ENCODE peak calls at places on chromosomes 13 and 19, in ten cellular contexts. F is GM23338; J is glutamatergic neuron; L is tibial artery; C is heart left ventricle; S is stomach; A is heart right ventricle; H is CD8-positive, alpha-beta T cell; U is psoas muscle; W is neural crest cell. Q is an unnamed sample.

GRCh38 chr13:47215741-47216140 is 318.9 kb upstream of the HTR2A start:
- DNase-seq in J (peak), H (no peak), S (no peak), F (peak), U (no peak), L (no peak), A (no peak), C (no peak), W (no peak), Q (no peak)

GRCh38 chr19:52922841-52923781 is at the start of gene ZNF888:
- DNase-seq in S (peak), F (peak), H (peak), A (peak), C (peak), U (peak), L (peak), J (peak), W (peak), Q (peak)

GRCh38 chr13:98977568-98978270 is at the start of gene DOCK9:
- DNase-seq in C (peak), W (peak), L (no peak), A (peak), S (peak), U (peak), J (no peak), F (peak), H (no peak), Q (peak)

GRCh38 chr13:19781526-19781925 is 1.2 kb downstream of the PSPC1 start:
- DNase-seq in L (no peak), S (no peak), W (no peak), J (no peak), C (no peak), F (no peak), A (no peak), H (no peak), U (no peak), Q (no peak)

GRCh38 chr19:41748012-41748411 is 7.3 kb upstream of the CEACAM6 start:
- DNase-seq in W (no peak), F (no peak), L (no peak), A (no peak), H (no peak), C (no peak), U (no peak), S (no peak), J (no peak), Q (no peak)

GRCh38 chr13:19955873-19956559 is 2.5 kb upstream of the ZMYM2 start:
- DNase-seq in A (no peak), S (no peak), W (no peak), H (no peak), C (no peak), L (no peak), U (no peak), F (no peak), J (no peak), Q (no peak)

GRCh38 chr19:4294389-4294788 is 7.8 kb downstream of the TMIGD2 start:
- DNase-seq in U (no peak), L (no peak), C (no peak), W (no peak), A (no peak), S (no peak), H (no peak), F (peak), J (no peak), Q (no peak)

GRCh38 chr19:18479964-18480723 is 41.7 kb downstream of the ELL start:
- DNase-seq in C (no peak), H (no peak), A (no peak), W (no peak), S (peak), J (no peak), F (no peak), L (peak), U (peak), Q (no peak)

GRCh38 chr19:43636121-43636683 is 3.4 kb downstream of the CADM4 start:
- DNase-seq in F (peak), H (no peak), A (no peak), L (no peak), W (no peak), J (no peak), U (no peak), S (no peak), C (no peak), Q (no peak)

GRCh38 chr13:106376411-106377112 is 158.9 kb downstream of the EFNB2 start:
- DNase-seq in H (no peak), A (no peak), J (no peak), U (no peak), F (peak), W (no peak), C (no peak), L (no peak), S (peak), Q (peak)

GRCh38 chr19:28454083-28454482 is 758.9 kb downstream of the UQCRFS1 start:
- DNase-seq in C (no peak), A (no peak), L (no peak), H (no peak), F (no peak), W (no peak), J (no peak), U (no peak), S (no peak), Q (no peak)

GRCh38 chr19:41597600-41598041 is 21.7 kb downstream of the CEACAM21 start:
- DNase-seq in U (no peak), A (no peak), H (peak), L (peak), J (peak), F (peak), C (peak), S (peak), W (peak), Q (peak)

GRCh38 chr13:73715114-73715909 is 418.9 kb downstream of the KLF12 start:
- DNase-seq in C (no peak), L (no peak), H (peak), U (no peak), S (no peak), F (no peak), A (no peak), J (no peak), W (no peak), Q (peak)

GRCh38 chr13:50156722-50157121 is 141.5 kb downstream of the KCNRG start:
- DNase-seq in L (no peak), U (no peak), A (no peak), J (no peak), S (no peak), C (no peak), H (no peak), F (peak), W (no peak), Q (no peak)

GRCh38 chr19:41223431-41224234 is 4.6 kb downstream of the AXL start:
- DNase-seq in J (no peak), L (peak), F (peak), C (no peak), W (no peak), S (no peak), A (no peak), H (no peak), U (peak), Q (no peak)

GRCh38 chr19:6739390-6739883 is at the start of gene TRIP10:
- DNase-seq in H (peak), J (peak), F (peak), A (peak), S (peak), L (peak), C (peak), W (peak), U (peak), Q (peak)

GRCh38 chr13:49936085-49936942 is at the start of gene SPRYD7:
- DNase-seq in C (peak), J (peak), U (peak), H (peak), A (peak), S (peak), F (peak), L (peak), W (peak), Q (peak)

GRCh38 chr13:109778102-109778542 is 8.3 kb downstream of the IRS2 start:
- DNase-seq in L (no peak), U (no peak), S (peak), W (no peak), C (no peak), H (no peak), F (no peak), A (no peak), J (no peak), Q (no peak)

GRCh38 chr13:49586717-49587116 is 1.4 kb upstream of the RCBTB1 start:
- DNase-seq in S (no peak), U (no peak), H (no peak), W (no peak), F (no peak), J (no peak), C (no peak), A (no peak), L (no peak), Q (no peak)

GRCh38 chr13:25200783-25201182 is 28.7 kb upstream of the AMER2 start:
- DNase-seq in W (no peak), U (no peak), S (no peak), H (no peak), A (no peak), J (no peak), L (no peak), C (no peak), F (no peak), Q (no peak)

GRCh38 chr13:106109391-106109791 is 426.1 kb downstream of the EFNB2 start:
- DNase-seq in H (no peak), C (no peak), S (no peak), F (no peak), U (no peak), J (no peak), W (no peak), A (no peak), L (no peak), Q (no peak)

GRCh38 chr19:45145270-45146189 is 15.3 kb downstream of the NKPD1 start:
- DNase-seq in S (no peak), C (no peak), U (no peak), A (no peak), F (no peak), L (no peak), J (no peak), W (no peak), H (no peak), Q (no peak)

GRCh38 chr19:29622191-29623070 is 16.3 kb downstream of the POP4 start:
- DNase-seq in H (peak), F (no peak), L (no peak), J (no peak), S (no peak), A (no peak), U (peak), W (no peak), C (no peak), Q (no peak)

GRCh38 chr19:6402834-6403608 is 10.1 kb upstream of the GTF2F1 start:
- DNase-seq in A (no peak), H (no peak), L (no peak), S (no peak), C (no peak), W (peak), J (no peak), F (peak), U (no peak), Q (no peak)

GRCh38 chr13:42211704-42212103 is 60.2 kb upstream of the AKAP11 start:
- DNase-seq in U (no peak), H (no peak), A (no peak), J (no peak), S (no peak), L (no peak), W (no peak), F (no peak), C (no peak), Q (no peak)

GRCh38 chr13:78586706-78587105 is 16.6 kb downstream of the POU4F1 start:
- DNase-seq in L (no peak), H (no peak), S (no peak), J (no peak), C (no peak), U (no peak), W (no peak), A (no peak), F (peak), Q (no peak)

GRCh38 chr19:14775855-14776254 is 2.5 kb downstream of the ADGRE2 start:
- DNase-seq in F (peak), C (peak), W (no peak), U (no peak), H (no peak), S (peak), A (peak), L (no peak), J (no peak), Q (no peak)

GRCh38 chr13:106440846-106441245 is 94.6 kb downstream of the EFNB2 start:
- DNase-seq in L (no peak), J (no peak), F (no peak), S (no peak), C (no peak), A (no peak), U (no peak), W (no peak), H (no peak), Q (no peak)

GRCh38 chr13:99601535-99601934 is 100.3 kb downstream of the TM9SF2 start:
- DNase-seq in F (no peak), H (no peak), J (no peak), U (no peak), C (no peak), L (no peak), S (no peak), A (no peak), W (no peak), Q (no peak)

GRCh38 chr19:37654525-37654832 is 786 bp downstream of the ZFP30 start:
- DNase-seq in J (no peak), F (peak), S (no peak), A (no peak), L (no peak), U (no peak), W (no peak), C (no peak), H (no peak), Q (no peak)

GRCh38 chr13:25777509-25777908 is 274.3 kb downstream of the SHISA2 start:
- DNase-seq in A (no peak), L (no peak), U (no peak), F (no peak), J (no peak), W (no peak), C (no peak), S (no peak), H (no peak), Q (no peak)

GRCh38 chr13:26604784-26605183 is 47.3 kb downstream of the WASF3 start:
- DNase-seq in J (no peak), H (no peak), W (no peak), A (peak), U (peak), F (no peak), C (no peak), L (peak), S (no peak), Q (no peak)

GRCh38 chr19:5303208-5303607 is 37.4 kb downstream of the PTPRS start:
- DNase-seq in W (no peak), C (no peak), L (no peak), A (no peak), S (no peak), J (no peak), H (no peak), U (peak), F (no peak), Q (no peak)

GRCh38 chr19:45130888-45131615 is 29.7 kb downstream of the NKPD1 start:
- DNase-seq in U (no peak), S (peak), C (no peak), H (no peak), J (no peak), W (no peak), A (no peak), L (no peak), F (no peak), Q (no peak)

GRCh38 chr19:4742717-4743646 is 19.3 kb upstream of the DPP9 start:
- DNase-seq in A (no peak), U (no peak), J (peak), H (no peak), F (peak), W (no peak), L (no peak), C (no peak), S (no peak), Q (no peak)

GRCh38 chr13:23842406-23842805 is 46.8 kb downstream of the MIPEP start:
- DNase-seq in F (no peak), A (no peak), C (no peak), U (no peak), W (no peak), S (no peak), H (no peak), J (no peak), L (no peak), Q (no peak)

GRCh38 chr19:42251572-42251990 is 3.3 kb downstream of the ERF start:
- DNase-seq in F (no peak), W (no peak), A (no peak), L (no peak), J (no peak), H (no peak), C (no peak), U (no peak), S (no peak), Q (no peak)

GRCh38 chr13:104466016-104466415 is 1399.8 kb upstream of the SLC10A2 start:
- DNase-seq in A (no peak), U (no peak), F (no peak), C (no peak), W (no peak), L (no peak), J (no peak), S (no peak), H (no peak), Q (no peak)

GRCh38 chr19:48418317-48419064 is 25.0 kb downstream of the GRIN2D start:
- DNase-seq in U (no peak), W (no peak), A (no peak), C (no peak), L (no peak), F (peak), J (no peak), H (no peak), S (no peak), Q (no peak)
- TF ChIP-seq CTCF in U (no peak), W (no peak), A (no peak), C (no peak), L (no peak), F (peak), J (no peak), H (no peak), S (no peak), Q (no peak)

GRCh38 chr13:93227906-93228801 is 1.5 kb downstream of the GPC6 start:
- DNase-seq in H (no peak), L (peak), F (peak), S (peak), A (peak), U (peak), C (peak), J (peak), W (peak), Q (no peak)
- TF ChIP-seq CTCF in H (no peak), L (peak), F (peak), S (peak), A (peak), U (peak), C (peak), J (peak), W (peak), Q (no peak)

DNA sequence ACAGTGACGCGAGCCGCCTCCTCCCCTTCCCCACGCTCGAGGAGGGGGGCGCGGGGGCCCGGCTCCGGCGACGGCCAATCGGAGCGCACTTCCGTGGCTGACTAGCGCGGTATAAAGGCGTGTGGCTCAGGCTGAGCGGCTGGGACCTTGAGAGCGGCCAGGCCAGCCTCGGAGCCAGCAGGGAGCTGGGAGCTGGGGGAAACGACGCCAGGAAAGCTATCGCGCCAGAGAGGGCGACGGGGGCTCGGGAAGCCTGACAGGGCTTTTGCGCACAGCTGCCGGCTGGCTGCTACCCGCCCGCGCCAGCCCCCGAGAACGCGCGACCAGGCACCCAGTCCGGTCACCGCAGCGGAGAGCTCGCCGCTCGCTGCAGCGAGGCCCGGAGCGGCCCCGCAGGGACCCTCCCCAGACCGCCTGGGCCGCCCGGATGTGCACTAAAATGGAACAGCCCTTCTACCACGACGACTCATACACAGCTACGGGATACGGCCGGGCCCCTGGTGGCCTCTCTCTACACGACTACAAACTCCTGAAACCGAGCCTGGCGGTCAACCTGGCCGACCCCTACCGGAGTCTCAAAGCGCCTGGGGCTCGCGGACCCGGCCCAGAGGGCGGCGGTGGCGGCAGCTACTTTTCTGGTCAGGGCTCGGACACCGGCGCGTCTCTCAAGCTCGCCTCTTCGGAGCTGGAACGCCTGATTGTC is at the start of gene JUNB:
- DNase-seq in A (peak), H (peak), U (peak), L (peak), J (peak), F (peak), C (peak), W (peak), S (peak), Q (peak)
- TF ChIP-seq CTCF in A (no peak), H (no peak), U (no peak), L (peak), J (no peak), F (no peak), C (peak), W (peak), S (no peak), Q (no peak)

DNA sequence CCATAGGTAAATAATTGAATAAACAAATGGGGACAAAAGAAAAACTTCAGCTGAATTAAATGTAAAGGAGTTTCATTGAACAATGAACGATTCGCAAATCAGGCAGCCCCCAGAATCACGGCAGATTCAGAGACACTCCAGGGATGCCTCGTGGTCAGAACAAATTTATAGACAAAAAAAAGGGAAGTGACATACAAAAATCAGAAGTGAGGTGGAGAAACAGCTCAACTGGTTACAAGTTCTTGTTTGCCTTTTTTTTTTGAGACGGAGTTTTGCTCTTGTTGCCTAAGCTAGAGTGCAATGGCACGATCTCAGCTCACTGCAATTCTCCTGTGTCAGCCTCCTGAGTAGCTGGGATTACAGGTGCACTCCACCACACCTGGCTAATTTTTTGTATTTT is 5.7 kb downstream of the ZNF566 start:
- DNase-seq in J (no peak), F (no peak), S (no peak), A (no peak), C (no peak), U (no peak), L (no peak), W (no peak), H (no peak), Q (no peak)
- TF ChIP-seq CTCF in J (no peak), F (no peak), S (no peak), A (no peak), C (no peak), U (no peak), L (no peak), W (no peak), H (no peak), Q (no peak)

GRCh38 chr13:52845766-52846566 is 2.5 kb downstream of the PCDH8 start:
- DNase-seq in W (peak), S (no peak), A (peak), C (no peak), H (no peak), J (peak), L (no peak), F (peak), U (peak), Q (no peak)
- TF ChIP-seq CTCF in W (peak), S (no peak), A (peak), C (no peak), H (no peak), J (peak), L (no peak), F (peak), U (no peak), Q (no peak)

GRCh38 chr19:50838239-50838638 is 4.9 kb upstream of the KLK15 start:
- DNase-seq in J (no peak), W (no peak), L (no peak), S (no peak), C (no peak), A (no peak), U (no peak), H (no peak), F (peak), Q (no peak)
- TF ChIP-seq CTCF in J (no peak), W (no peak), L (no peak), S (no peak), C (no peak), A (no peak), U (no peak), H (no peak), F (peak), Q (no peak)

DNA sequence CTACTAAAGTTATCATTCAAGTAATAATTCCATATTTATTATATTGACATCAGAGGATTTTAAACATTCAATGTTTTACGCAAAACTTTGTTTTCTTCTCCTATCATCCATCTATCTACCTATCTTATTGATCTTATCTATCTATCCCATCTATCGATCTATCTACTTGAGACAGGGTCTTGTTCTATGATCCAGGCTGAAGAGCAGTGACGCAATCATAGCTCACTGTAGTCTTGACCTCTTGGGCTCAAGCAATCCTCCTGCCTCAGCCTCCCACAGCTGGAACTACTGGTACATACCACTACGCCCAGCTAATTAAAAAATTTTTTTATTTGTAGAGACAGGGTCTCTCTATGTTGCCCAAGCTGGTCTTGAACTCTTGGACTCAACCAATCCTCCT is 27.4 kb downstream of the ZC3H13 start:
- DNase-seq in F (no peak), C (no peak), H (no peak), J (no peak), W (no peak), A (no peak), L (no peak), S (no peak), U (no peak), Q (no peak)
- TF ChIP-seq CTCF in F (no peak), C (no peak), H (no peak), J (no peak), W (no peak), A (no peak), L (no peak), S (no peak), U (no peak), Q (no peak)

GRCh38 chr13:32587014-32587773 is 942 bp downstream of the PDS5B start:
- DNase-seq in J (peak), W (peak), L (peak), U (peak), H (peak), A (peak), C (peak), F (peak), S (peak), Q (peak)
- TF ChIP-seq CTCF in J (no peak), W (no peak), L (peak), U (peak), H (no peak), A (no peak), C (peak), F (peak), S (no peak), Q (no peak)

Q was measured in lung.